ENCODE peak calls at places on chromosomes 16 and 17, in four cellular contexts. One of them, this sample, is unnamed.

GRCh38 chr17:30594223-30594952 is 117.2 kb downstream of the GOSR1 start:
- DNase-seq in PC-9: no peak
- DNase-seq in HL-60: no peak
- DNase-seq in transverse colon: no peak
- DNase-seq in this sample: no peak

GRCh38 chr17:46110219-46110618 is 83.0 kb downstream of the KANSL1 start:
- DNase-seq in HL-60: no peak
- DNase-seq in transverse colon: no peak
- DNase-seq in PC-9: no peak
- DNase-seq in this sample: no peak

GRCh38 chr16:351804-352520 is 561 bp downstream of the AXIN1 start:
- DNase-seq in HL-60: no peak
- DNase-seq in PC-9: no peak
- DNase-seq in transverse colon: peak
- DNase-seq in this sample: no peak

GRCh38 chr16:74455213-74455612 is 33.9 kb upstream of the CLEC18B start:
- DNase-seq in HL-60: no peak
- DNase-seq in PC-9: no peak
- DNase-seq in transverse colon: no peak
- DNase-seq in this sample: peak

GRCh38 chr16:86498155-86498651 is 12.1 kb upstream of the FOXF1 start:
- DNase-seq in transverse colon: no peak
- DNase-seq in HL-60: no peak
- DNase-seq in PC-9: no peak
- DNase-seq in this sample: no peak

GRCh38 chr17:1509255-1509943 is 7.0 kb downstream of the INPP5K start:
- DNase-seq in PC-9: no peak
- DNase-seq in HL-60: no peak
- DNase-seq in transverse colon: peak
- DNase-seq in this sample: no peak

GRCh38 chr16:13471478-13471877 is 448.5 kb upstream of the ERCC4 start:
- DNase-seq in transverse colon: no peak
- DNase-seq in PC-9: no peak
- DNase-seq in HL-60: no peak
- DNase-seq in this sample: no peak

GRCh38 chr16:68798398-68798797 is 44.9 kb upstream of the TANGO6 start:
- DNase-seq in transverse colon: no peak
- DNase-seq in HL-60: no peak
- DNase-seq in PC-9: peak
- DNase-seq in this sample: no peak

GRCh38 chr17:40932608-40933007 is 4.8 kb downstream of the KRT23 start:
- DNase-seq in HL-60: no peak
- DNase-seq in PC-9: no peak
- DNase-seq in transverse colon: no peak
- DNase-seq in this sample: no peak

GRCh38 chr16:14545346-14545884 is 84.6 kb downstream of the PARN start:
- DNase-seq in PC-9: no peak
- DNase-seq in transverse colon: no peak
- DNase-seq in HL-60: no peak
- DNase-seq in this sample: peak

GRCh38 chr16:14553447-14553846 is 76.6 kb downstream of the PARN start:
- DNase-seq in transverse colon: no peak
- DNase-seq in PC-9: no peak
- DNase-seq in HL-60: no peak
- DNase-seq in this sample: no peak

GRCh38 chr16:14548933-14549788 is 80.9 kb downstream of the PARN start:
- DNase-seq in HL-60: no peak
- DNase-seq in transverse colon: no peak
- DNase-seq in PC-9: no peak
- DNase-seq in this sample: no peak

GRCh38 chr16:14549789-14550153 is 80.3 kb downstream of the PARN start:
- DNase-seq in PC-9: no peak
- DNase-seq in transverse colon: no peak
- DNase-seq in HL-60: no peak
- DNase-seq in this sample: no peak
- H3K27ac ChIP-seq in PC-9: no peak
- H3K27ac ChIP-seq in transverse colon: no peak
- H3K27ac ChIP-seq in HL-60: no peak
- H3K27ac ChIP-seq in this sample: no peak

DNA sequence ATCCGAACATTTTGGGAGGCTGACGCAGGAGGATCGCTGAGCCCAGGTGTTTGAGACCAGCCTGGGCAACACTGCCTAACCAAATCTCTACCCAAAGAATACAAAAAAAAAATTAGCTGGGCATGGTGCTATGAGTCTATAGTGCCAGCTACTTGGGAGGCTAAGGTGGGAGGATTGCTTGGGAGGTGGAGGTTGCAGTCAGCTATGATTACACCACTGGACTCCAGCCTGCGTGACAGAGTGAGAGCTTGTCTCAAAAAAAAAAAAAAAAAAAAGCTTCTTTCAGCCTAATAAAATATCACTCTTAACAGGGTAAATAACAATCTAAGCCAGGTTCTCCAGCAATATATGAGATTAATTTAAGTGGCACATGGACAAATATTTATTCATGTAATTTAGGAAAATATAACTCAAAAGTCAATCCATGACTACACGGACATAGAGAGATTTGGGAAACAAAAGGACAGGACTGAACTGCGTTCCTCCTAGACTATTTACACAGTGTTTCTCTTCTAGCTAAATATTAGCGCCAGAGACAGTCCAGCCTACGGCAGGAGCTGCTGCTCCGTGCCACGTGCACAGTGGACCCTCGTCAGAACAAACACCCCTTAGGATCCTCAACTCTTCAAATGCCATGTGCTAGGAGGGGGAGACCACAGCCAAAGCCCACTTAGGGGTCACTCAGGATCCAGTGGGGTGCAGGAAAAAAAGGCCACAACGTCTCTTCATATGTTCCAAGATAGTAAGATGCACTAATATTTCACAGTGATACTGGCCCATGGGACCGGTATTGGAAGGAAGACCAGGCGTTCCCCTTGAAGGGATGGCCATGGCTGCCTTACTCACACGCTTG is 8.7 kb downstream of the USP36 start:
- DNase-seq in PC-9: no peak
- DNase-seq in HL-60: no peak
- DNase-seq in transverse colon: no peak
- DNase-seq in this sample: no peak
- TF ChIP-seq CTCF in PC-9: no peak
- TF ChIP-seq CTCF in HL-60: no peak
- TF ChIP-seq CTCF in transverse colon: no peak
- TF ChIP-seq CTCF in this sample: no peak

DNA sequence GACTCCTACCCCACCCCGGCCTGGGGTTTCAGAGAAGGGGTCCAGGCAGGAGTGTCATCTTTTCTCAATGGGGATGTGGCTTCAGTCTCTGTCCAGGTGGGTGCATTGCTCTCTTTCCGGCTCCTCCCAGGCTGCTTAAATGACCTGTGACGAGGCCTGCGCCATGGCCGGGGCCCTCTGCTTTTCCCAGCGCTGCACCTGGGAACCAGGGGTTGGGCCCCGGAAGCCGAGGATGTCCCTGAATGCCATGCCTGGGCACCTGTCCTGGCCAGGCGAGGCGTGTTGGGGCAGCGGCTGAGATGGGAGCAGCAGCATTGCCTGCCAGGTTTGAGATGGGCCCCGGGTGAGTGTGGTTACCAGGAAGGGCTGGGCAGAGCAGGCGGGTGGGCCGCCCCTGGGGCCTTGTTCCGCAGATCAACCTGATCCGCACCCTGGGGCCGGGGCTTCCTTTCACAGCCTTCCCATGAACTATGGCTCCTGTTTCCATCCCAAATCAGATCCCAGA is 147.4 kb downstream of the SEC14L1 start:
- DNase-seq in transverse colon: peak
- DNase-seq in PC-9: no peak
- DNase-seq in HL-60: no peak
- DNase-seq in this sample: no peak
- H3K27ac ChIP-seq in transverse colon: peak
- H3K27ac ChIP-seq in PC-9: peak
- H3K27ac ChIP-seq in HL-60: no peak
- H3K27ac ChIP-seq in this sample: peak

GRCh38 chr17:75394332-75394918 is 11.1 kb downstream of the GRB2 start:
- DNase-seq in PC-9: no peak
- DNase-seq in HL-60: peak
- DNase-seq in transverse colon: no peak
- DNase-seq in this sample: no peak

GRCh38 chr17:75390982-75391381 is 14.5 kb downstream of the GRB2 start:
- DNase-seq in PC-9: no peak
- DNase-seq in transverse colon: no peak
- DNase-seq in HL-60: no peak
- DNase-seq in this sample: no peak

GRCh38 chr17:75392559-75392958 is 12.9 kb downstream of the GRB2 start:
- DNase-seq in HL-60: no peak
- DNase-seq in transverse colon: no peak
- DNase-seq in PC-9: no peak
- DNase-seq in this sample: no peak

GRCh38 chr17:75396025-75396424 is 9.5 kb downstream of the GRB2 start:
- DNase-seq in HL-60: no peak
- DNase-seq in PC-9: no peak
- DNase-seq in transverse colon: no peak
- DNase-seq in this sample: no peak

DNA sequence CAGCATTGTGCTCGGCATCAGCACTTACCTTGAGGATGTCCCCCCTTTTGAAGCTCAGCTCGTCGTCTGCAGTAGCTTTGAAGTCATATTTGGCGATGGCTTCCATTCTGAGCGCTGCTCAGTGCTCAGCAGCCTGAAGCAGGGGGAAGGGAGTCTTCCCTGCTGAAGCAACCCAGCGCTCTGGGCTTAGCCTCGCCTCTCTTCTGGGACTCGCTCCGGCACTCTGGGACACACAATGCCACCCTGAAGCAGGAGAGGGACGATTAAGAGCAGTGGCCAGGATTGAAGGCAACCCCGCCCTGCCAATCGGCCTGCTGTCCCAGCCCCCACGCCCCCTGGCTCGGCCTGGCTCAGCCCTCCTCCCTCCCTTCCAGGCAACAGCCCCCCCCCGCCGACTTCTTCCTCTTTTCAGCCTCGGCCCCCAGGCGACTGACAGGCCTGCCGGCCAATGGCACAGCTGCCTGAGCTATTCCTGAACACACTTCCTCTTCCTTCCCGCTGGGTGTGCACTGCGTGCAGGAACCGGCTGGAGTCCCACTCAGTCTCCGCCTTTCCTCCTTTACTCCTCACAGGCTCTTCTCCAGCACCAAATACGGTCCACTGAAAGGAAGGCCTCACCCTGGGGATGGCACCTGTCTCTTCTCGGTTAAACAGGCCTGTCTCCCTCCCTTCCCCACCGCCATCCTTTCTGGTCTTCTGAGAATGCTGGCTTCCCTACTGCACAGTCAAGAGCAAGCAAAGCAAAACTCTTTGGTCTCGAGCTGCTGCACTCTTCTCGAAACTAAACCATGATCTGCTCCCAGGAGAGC is 11.8 kb downstream of the GRB2 start:
- DNase-seq in transverse colon: peak
- DNase-seq in HL-60: peak
- DNase-seq in PC-9: peak
- DNase-seq in this sample: peak
- TF ChIP-seq CTCF in transverse colon: peak
- TF ChIP-seq CTCF in HL-60: no peak
- TF ChIP-seq CTCF in PC-9: no peak
- TF ChIP-seq CTCF in this sample: peak

GRCh38 chr17:8160224-8160577 is 2.5 kb downstream of the VAMP2 start:
- DNase-seq in PC-9: no peak
- DNase-seq in transverse colon: no peak
- DNase-seq in HL-60: no peak
- DNase-seq in this sample: no peak

GRCh38 chr17:8160741-8161221 is 2.0 kb downstream of the VAMP2 start:
- DNase-seq in PC-9: no peak
- DNase-seq in HL-60: no peak
- DNase-seq in transverse colon: no peak
- DNase-seq in this sample: no peak

GRCh38 chr17:8158267-8159031 is 4.3 kb downstream of the VAMP2 start:
- DNase-seq in HL-60: peak
- DNase-seq in PC-9: peak
- DNase-seq in transverse colon: peak
- DNase-seq in this sample: peak

GRCh38 chr17:8159032-8159400 is 3.7 kb downstream of the VAMP2 start:
- DNase-seq in transverse colon: no peak
- DNase-seq in HL-60: no peak
- DNase-seq in PC-9: no peak
- DNase-seq in this sample: no peak

GRCh38 chr17:8159459-8160223 is 3.1 kb downstream of the VAMP2 start:
- DNase-seq in transverse colon: no peak
- DNase-seq in HL-60: no peak
- DNase-seq in PC-9: no peak
- DNase-seq in this sample: no peak
- H3K27ac ChIP-seq in transverse colon: peak
- H3K27ac ChIP-seq in HL-60: no peak
- H3K27ac ChIP-seq in PC-9: no peak
- H3K27ac ChIP-seq in this sample: no peak

DNA sequence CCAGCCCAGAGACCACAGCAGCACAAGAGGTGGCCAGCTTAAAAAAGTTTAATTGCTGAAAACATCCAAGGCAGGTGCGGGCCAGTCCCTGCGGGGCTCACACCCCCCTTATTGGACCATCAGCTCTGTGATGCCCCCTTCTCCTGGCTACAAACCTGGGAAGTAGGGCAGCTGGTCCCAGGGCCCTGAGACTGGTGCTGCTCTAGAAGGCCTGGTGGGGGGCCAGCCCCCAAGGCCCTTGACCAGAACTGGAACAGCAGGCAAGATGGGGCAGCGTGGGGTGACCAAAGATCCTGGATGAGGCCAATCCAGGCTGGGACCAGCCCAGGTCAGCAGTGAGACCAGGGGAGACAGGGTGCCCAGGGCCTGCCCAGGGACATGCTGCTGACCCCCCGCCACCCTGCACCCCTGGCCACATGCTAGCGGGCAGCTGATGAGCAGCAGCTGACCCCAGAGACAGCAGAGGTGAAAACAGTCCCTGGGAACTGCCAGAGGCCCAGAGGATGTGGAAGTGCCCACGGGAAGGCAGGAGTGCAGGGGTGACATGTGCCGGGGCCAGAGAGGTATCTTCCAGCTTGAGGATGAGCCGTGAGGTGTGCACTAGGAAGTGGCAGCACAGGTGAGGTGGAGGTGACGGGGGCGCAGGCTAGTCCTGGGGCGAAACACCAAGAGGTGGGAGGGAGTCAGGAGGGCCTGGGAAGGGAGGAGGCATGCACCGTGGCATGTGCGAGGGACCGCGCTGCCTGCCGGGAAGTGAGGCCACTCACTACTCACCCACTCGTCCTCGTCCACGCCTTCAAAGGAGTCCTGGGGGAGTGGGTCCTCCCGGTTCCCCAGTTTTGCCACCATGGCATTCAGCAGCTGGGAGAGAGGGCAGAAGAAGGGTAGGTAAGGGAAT is 3.6 kb upstream of the PAM16 start:
- DNase-seq in HL-60: no peak
- DNase-seq in PC-9: no peak
- DNase-seq in transverse colon: no peak
- DNase-seq in this sample: no peak
- TF ChIP-seq CTCF in HL-60: no peak
- TF ChIP-seq CTCF in PC-9: no peak
- TF ChIP-seq CTCF in transverse colon: no peak
- TF ChIP-seq CTCF in this sample: no peak

GRCh38 chr17:60091908-60092331 is 13.2 kb upstream of the HEATR6 start:
- DNase-seq in PC-9: peak
- DNase-seq in transverse colon: no peak
- DNase-seq in HL-60: no peak
- DNase-seq in this sample: peak
- H3K27ac ChIP-seq in PC-9: no peak
- H3K27ac ChIP-seq in transverse colon: peak
- H3K27ac ChIP-seq in HL-60: peak
- H3K27ac ChIP-seq in this sample: peak